ENCODE peak calls at places on chromosomes 5 and 9, in seven cellular contexts. G is iris pigment epithelial cell; D is SJSA1; B is stimulated activated CD8-positive, alpha-beta memory T cell treated with anti-CD3 and anti-CD28 coated beads, Interleukin-2, amount 100 ng/mL, for 1 hour; T is WTC11; J is A549; A is EL. H is an unnamed sample.

GRCh38 chr9:137669261-137669672 is 50.5 kb downstream of the EHMT1 start:
- DNase-seq in A (no peak), B (no peak), G (no peak), T (peak), D (no peak), J (no peak), H (no peak)

GRCh38 chr5:110441035-110441434 is 285.4 kb downstream of the TMEM232 start:
- DNase-seq in D (peak), J (no peak), A (peak), G (peak), B (no peak), T (peak), H (peak)

GRCh38 chr5:59123595-59124561 is 541.0 kb downstream of the RAB3C start:
- DNase-seq in G (no peak), A (no peak), D (no peak), T (no peak), B (no peak), J (no peak), H (no peak)

GRCh38 chr5:180179399-180180197 is 29.4 kb downstream of the RASGEF1C start:
- DNase-seq in B (no peak), T (no peak), A (no peak), J (no peak), G (no peak), D (no peak), H (no peak)

GRCh38 chr9:93184439-93185221 is 691 bp downstream of the WNK2 start:
- DNase-seq in B (no peak), D (no peak), T (peak), G (no peak), J (peak), A (no peak), H (peak)

GRCh38 chr5:138128344-138128743 is 10.9 kb downstream of the NME5 start:
- DNase-seq in G (no peak), A (no peak), D (no peak), T (no peak), J (no peak), B (no peak), H (no peak)

GRCh38 chr5:173311818-173312585 is 16.2 kb downstream of the STC2 start:
- DNase-seq in A (no peak), T (no peak), B (no peak), J (no peak), G (no peak), D (no peak), H (no peak)

GRCh38 chr5:62268239-62268638 is 37.8 kb upstream of the KIF2A start:
- DNase-seq in T (no peak), G (no peak), A (no peak), J (peak), D (no peak), B (no peak), H (peak)

GRCh38 chr5:5018560-5018935 is 121.6 kb upstream of the ADAMTS16 start:
- DNase-seq in D (no peak), A (peak), G (no peak), T (no peak), B (no peak), J (no peak), H (no peak)

GRCh38 chr5:53782620-53783019 is 222.2 kb downstream of the NDUFS4 start:
- DNase-seq in D (no peak), G (peak), T (no peak), A (no peak), J (no peak), B (no peak), H (no peak)

GRCh38 chr5:19314840-19315239 is 673.2 kb downstream of the CDH18 start:
- DNase-seq in D (no peak), B (no peak), G (peak), T (no peak), J (peak), A (peak), H (peak)

GRCh38 chr5:140346348-140347221 is at the start of gene HBEGF:
- DNase-seq in T (peak), D (peak), G (peak), A (peak), J (peak), B (no peak), H (peak)

GRCh38 chr5:168106008-168106761 is 185.3 kb upstream of the WWC1 start:
- DNase-seq in T (no peak), A (peak), B (no peak), D (peak), J (no peak), G (peak), H (no peak)

GRCh38 chr5:135211083-135211790 is 177.2 kb upstream of the PITX1 start:
- DNase-seq in G (no peak), J (no peak), T (no peak), A (no peak), B (no peak), D (no peak), H (no peak)

GRCh38 chr5:153079396-153079795 is 411.1 kb upstream of the GRIA1 start:
- DNase-seq in A (no peak), G (no peak), T (no peak), J (no peak), B (no peak), D (no peak), H (peak)

GRCh38 chr5:33557605-33558004 is 116.8 kb downstream of the TARS1 start:
- DNase-seq in G (no peak), B (no peak), D (no peak), A (no peak), J (no peak), T (no peak), H (no peak)

GRCh38 chr9:111599092-111599947 is at the start of gene PTGR1:
- DNase-seq in B (no peak), G (peak), D (peak), A (peak), J (peak), T (peak), H (peak)

GRCh38 chr5:55540525-55540924 is 5.8 kb upstream of the PLPP1 start:
- DNase-seq in A (no peak), J (no peak), G (no peak), B (no peak), T (no peak), D (no peak), H (no peak)

GRCh38 chr5:21236896-21237830 is 1249.2 kb upstream of the CDH18 start:
- DNase-seq in T (no peak), B (no peak), G (peak), A (no peak), J (no peak), D (no peak), H (no peak)

GRCh38 chr5:79562351-79563246 is 48.7 kb upstream of the HOMER1 start:
- DNase-seq in T (no peak), G (peak), B (no peak), J (no peak), A (peak), D (peak), H (no peak)

GRCh38 chr5:20294696-20295095 is 306.7 kb upstream of the CDH18 start:
- DNase-seq in J (no peak), A (no peak), G (no peak), D (no peak), T (no peak), B (no peak), H (no peak)

GRCh38 chr9:135745686-135746324 is 43.8 kb downstream of the KCNT1 start:
- DNase-seq in T (no peak), B (no peak), A (no peak), D (no peak), J (no peak), G (no peak), H (no peak)

GRCh38 chr5:157351386-157352089 is 85.6 kb downstream of the CYFIP2 start:
- DNase-seq in B (no peak), T (no peak), J (no peak), A (no peak), G (no peak), D (no peak), H (no peak)

GRCh38 chr5:132227485-132228240 is at the start of gene P4HA2:
- DNase-seq in A (peak), T (peak), G (peak), B (no peak), D (peak), J (peak), H (peak)

GRCh38 chr5:141573489-141574121 is 45.2 kb downstream of the DIAPH1 start:
- DNase-seq in G (no peak), A (no peak), D (no peak), T (no peak), J (no peak), B (no peak), H (no peak)

H was measured in Calu3.